ENCODE peak calls at places on chromosomes 13 and 19, in seven cellular contexts. Q is SK-N-SH, B is H1, K is K562, J is GM12878, O is HCT116, M is HepG2. U is an unnamed sample.

GRCh38 chr19:48413879-48414623 is 20.6 kb downstream of the GRIN2D start:
- DNase-seq in J (no peak), O (no peak), Q (no peak), K (no peak), M (no peak), B (no peak), U (no peak)

GRCh38 chr19:4695224-4695731 is 25.1 kb upstream of the MYDGF start:
- DNase-seq in B (no peak), K (no peak), Q (no peak), J (no peak), O (no peak), M (no peak), U (no peak)

GRCh38 chr13:29922281-29922821 is 71.9 kb upstream of the UBL3 start:
- DNase-seq in B (no peak), Q (no peak), K (no peak), J (no peak), O (no peak), M (no peak), U (no peak)

GRCh38 chr19:56333506-56333905 is 18.9 kb upstream of the ZSCAN5A start:
- DNase-seq in B (no peak), K (peak; percentile 72), J (no peak), O (peak; percentile 48), M (peak; percentile 67), Q (peak; percentile 64), U (peak; percentile 85)

GRCh38 chr19:7540761-7541480 is 5.4 kb downstream of the PNPLA6 start:
- DNase-seq in B (peak; percentile 56), M (no peak), K (peak; percentile 73), J (no peak), Q (peak; percentile 73), O (peak; percentile 36), U (no peak)

GRCh38 chr13:78298657-78299056 is 304.7 kb downstream of the POU4F1 start:
- DNase-seq in M (no peak), K (no peak), O (no peak), B (no peak), J (no peak), Q (no peak), U (no peak)

GRCh38 chr13:110628477-110628793 is 13.1 kb downstream of the NAXD start:
- DNase-seq in B (no peak), M (no peak), J (no peak), Q (peak; percentile 84), K (no peak), O (no peak), U (no peak)

GRCh38 chr19:45955905-45956608 is 17.6 kb downstream of the NOVA2 start:
- DNase-seq in J (no peak), K (no peak), O (peak; percentile 35), Q (peak; percentile 56), M (peak; percentile 38), B (no peak), U (no peak)

GRCh38 chr13:42001580-42001979 is 40.7 kb upstream of the VWA8 start:
- DNase-seq in J (no peak), O (no peak), M (no peak), Q (no peak), B (peak; percentile 3), K (peak; percentile 20), U (no peak)

GRCh38 chr19:10881403-10882107 is 10.2 kb downstream of the CARM1 start:
- DNase-seq in O (no peak), Q (peak; percentile 45), K (peak; percentile 72), B (no peak), M (no peak), J (no peak), U (no peak)

GRCh38 chr13:95479706-95480105 is 72.8 kb upstream of the CLDN10 start:
- DNase-seq in B (no peak), O (no peak), J (peak; percentile 36), K (no peak), M (no peak), Q (no peak), U (no peak)

GRCh38 chr13:34358811-34359513 is 541.0 kb downstream of the RFC3 start:
- DNase-seq in M (no peak), Q (no peak), O (no peak), B (no peak), J (no peak), K (no peak), U (no peak)

GRCh38 chr19:18507021-18507726 is 14.7 kb downstream of the ELL start:
- DNase-seq in K (no peak), B (no peak), M (no peak), O (no peak), Q (peak; percentile 57), J (no peak), U (no peak)

GRCh38 chr13:84127597-84128128 is 245.4 kb upstream of the SLITRK1 start:
- DNase-seq in B (no peak), K (no peak), J (no peak), Q (no peak), O (no peak), M (no peak), U (no peak)

GRCh38 chr13:36142735-36143134 is 11.6 kb upstream of the DCLK1 start:
- DNase-seq in M (no peak), K (no peak), B (no peak), Q (no peak), O (no peak), J (no peak), U (no peak)

GRCh38 chr13:110444226-110444653 is 117.3 kb downstream of the RAB20 start:
- DNase-seq in B (no peak), Q (no peak), J (no peak), K (peak; percentile 15), M (no peak), O (peak; percentile 8), U (no peak)

GRCh38 chr13:52736891-52737290 is 2.7 kb downstream of the CNMD start:
- DNase-seq in J (no peak), B (no peak), O (no peak), Q (no peak), M (no peak), K (no peak), U (no peak)

GRCh38 chr13:52737451-52737850 is 2.2 kb downstream of the CNMD start:
- DNase-seq in O (no peak), J (no peak), B (no peak), K (no peak), Q (no peak), M (no peak), U (no peak)

GRCh38 chr13:52739468-52740071 is at the start of gene CNMD:
- DNase-seq in B (no peak), K (no peak), J (no peak), M (no peak), Q (no peak), O (no peak), U (no peak)

GRCh38 chr13:52737900-52738299 is 1.7 kb downstream of the CNMD start:
- DNase-seq in O (no peak), K (no peak), M (no peak), J (no peak), Q (peak; percentile 33), B (no peak), U (no peak)

DNA sequence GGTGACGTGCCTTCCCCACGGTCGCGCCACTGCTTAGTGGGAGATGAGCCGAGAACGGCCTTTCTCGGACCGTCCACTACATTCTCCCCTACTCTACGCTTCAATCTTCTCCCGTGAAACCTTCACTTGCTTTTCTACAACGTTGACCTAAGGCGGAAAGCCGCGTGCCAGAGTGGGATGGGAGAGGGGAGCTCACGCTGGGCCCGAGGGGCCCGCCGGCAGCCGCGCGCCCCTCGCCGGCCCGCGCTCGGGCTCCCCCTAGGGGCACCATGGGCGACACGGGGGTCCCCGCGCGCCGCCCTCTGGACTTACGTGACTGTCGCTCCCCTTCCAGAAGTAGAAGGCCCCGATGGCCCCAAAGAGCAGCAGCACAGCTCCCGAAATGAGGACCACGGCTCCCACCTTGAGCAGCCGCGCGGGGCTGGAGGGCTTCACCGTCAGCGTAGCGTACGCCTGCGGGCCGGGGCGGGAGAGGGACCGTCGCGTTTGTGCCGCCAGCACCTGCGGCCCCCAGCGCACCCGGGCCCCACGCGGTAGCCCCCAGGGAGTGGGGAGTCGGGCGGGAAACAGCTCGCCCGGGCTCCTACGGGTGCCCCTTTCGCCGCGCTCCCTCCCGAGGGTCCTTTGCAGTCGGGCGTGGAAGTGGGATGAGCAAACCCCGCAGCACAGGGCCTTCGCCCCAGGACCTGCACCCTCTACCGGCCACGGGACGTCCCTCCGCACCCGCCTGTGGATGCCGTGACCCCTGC is 727 bp downstream of the CNMD start:
- DNase-seq in Q (no peak), J (no peak), M (no peak), O (no peak), K (peak; percentile 22), B (no peak), U (no peak)
- TF ChIP-seq JUND in Q (no peak), J (no peak), M (no peak), O (no peak), K (no peak), B (no peak), U (no peak)

DNA sequence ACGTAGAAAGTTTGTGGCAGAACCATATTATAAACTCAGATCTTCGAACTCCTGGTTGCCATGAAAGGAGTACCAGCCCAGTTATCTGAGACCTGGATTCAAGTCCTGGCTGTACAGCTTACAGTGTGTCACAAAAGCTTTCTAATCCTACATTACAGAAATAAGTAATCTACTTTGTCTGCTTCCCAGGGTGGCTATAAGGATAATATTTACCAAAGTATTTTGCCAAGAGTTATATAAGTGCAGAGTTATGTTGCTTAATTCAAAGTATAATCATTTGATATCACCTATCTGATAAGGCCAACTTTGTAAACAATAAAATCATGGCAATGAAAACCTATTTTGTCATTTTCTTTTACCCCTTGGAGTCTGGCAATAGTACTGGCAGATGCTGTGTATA is 381.6 kb downstream of the NDFIP2 start:
- DNase-seq in K (no peak), J (no peak), Q (no peak), M (no peak), O (no peak), B (no peak), U (no peak)
- TF ChIP-seq JUND in K (no peak), J (no peak), Q (no peak), M (no peak), O (no peak), B (no peak), U (no peak)

DNA sequence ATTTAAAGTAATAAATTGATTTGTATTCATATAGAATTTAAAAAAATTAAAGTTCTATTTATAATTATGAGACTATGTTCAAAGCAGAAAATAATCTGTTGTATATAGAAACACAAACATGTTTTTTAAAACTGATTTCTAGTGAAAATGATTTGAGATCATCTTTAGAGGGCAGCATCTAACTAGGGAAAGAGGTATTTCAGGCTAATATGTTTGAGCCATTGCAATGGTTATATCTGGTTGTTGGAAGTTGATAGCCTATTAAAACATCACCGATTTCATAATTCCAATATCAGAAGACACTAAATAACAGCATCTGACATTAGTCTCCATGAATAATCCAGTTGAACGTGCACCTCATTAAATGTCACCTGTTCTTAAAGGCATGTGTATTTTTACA is 79.8 kb upstream of the SLITRK6 start:
- DNase-seq in J (no peak), K (no peak), B (no peak), M (no peak), Q (no peak), O (no peak), U (peak; percentile 7)
- TF ChIP-seq JUND in J (no peak), K (no peak), B (no peak), M (no peak), Q (no peak), O (no peak), U (no peak)

DNA sequence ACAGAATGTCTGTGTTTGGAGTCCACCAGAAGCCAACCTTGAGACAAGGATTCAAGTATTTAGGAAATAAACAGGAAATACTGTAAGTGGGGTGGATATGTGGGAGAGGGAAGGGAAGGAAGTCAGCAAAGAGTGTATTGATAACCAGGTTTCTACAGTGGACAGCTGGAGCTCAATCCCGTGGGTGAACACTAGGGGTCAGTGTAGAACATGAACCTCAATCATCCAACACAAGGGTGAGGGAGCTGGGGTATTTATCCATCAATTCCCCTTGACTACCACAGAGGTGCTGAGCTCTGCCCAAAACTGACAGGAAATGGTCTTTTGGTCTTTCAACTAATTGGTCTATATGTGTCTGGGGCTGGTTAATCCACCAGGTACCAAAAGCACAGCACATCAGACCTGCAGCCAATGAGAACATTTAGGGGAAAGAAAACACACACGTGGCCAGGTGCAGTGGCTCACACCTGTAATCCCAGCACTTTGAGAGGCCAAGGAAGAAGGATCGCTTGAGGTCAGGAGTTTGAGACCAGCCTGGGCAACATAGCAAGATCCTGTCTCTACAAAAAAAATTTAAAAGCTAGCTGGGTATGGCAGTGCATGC is 5.6 kb upstream of the SYDE1 start:
- DNase-seq in Q (peak; percentile 54), J (no peak), O (peak; percentile 38), M (peak; percentile 52), B (no peak), K (peak; percentile 53), U (no peak)
- TF ChIP-seq JUND in Q (no peak), J (no peak), O (no peak), M (no peak), B (no peak), K (no peak), U (no peak)